ENCODE peak calls at places on chromosomes 13 and 19, in eight cellular contexts. P, X, B, M, Y, K, G and H are unnamed samples.

GRCh38 chr13:113408562-113408961 is 44.6 kb upstream of the GRTP1 start:
- DNase-seq in P (no peak), X (no peak), B (no peak), M (peak; percentile 31), Y (peak; percentile 56), K (no peak), G (no peak), H (no peak)

GRCh38 chr13:114272977-114273376 is 8.4 kb upstream of the UPF3A start:
- DNase-seq in P (no peak), X (no peak), B (no peak), M (no peak), Y (no peak), K (no peak), G (no peak), H (no peak)

GRCh38 chr13:80334582-80335260 is 6.2 kb downstream of the SPRY2 start:
- DNase-seq in P (no peak), X (no peak), B (no peak), M (no peak), Y (no peak), K (no peak), G (no peak), H (no peak)

GRCh38 chr13:46638262-46638661 is 85.3 kb downstream of the LRCH1 start:
- DNase-seq in P (no peak), X (no peak), B (no peak), M (no peak), Y (no peak), K (no peak), G (no peak), H (no peak)

GRCh38 chr19:16160943-16161560 is 12.3 kb downstream of the CIB3 start:
- DNase-seq in P (no peak), X (no peak), B (no peak), M (no peak), Y (no peak), K (peak; percentile 43), G (no peak), H (no peak)

GRCh38 chr19:45630463-45630862 is 8.7 kb downstream of the EML2 start:
- DNase-seq in P (no peak), X (peak; percentile 91), B (peak; percentile 47), M (no peak), Y (no peak), K (peak; percentile 61), G (peak; percentile 71), H (no peak)

GRCh38 chr19:6350688-6351087 is 10.6 kb upstream of the CLPP start:
- DNase-seq in P (no peak), X (no peak), B (no peak), M (no peak), Y (no peak), K (no peak), G (no peak), H (no peak)

GRCh38 chr13:109807345-109807744 is 21.0 kb upstream of the IRS2 start:
- DNase-seq in P (no peak), X (no peak), B (no peak), M (no peak), Y (no peak), K (no peak), G (no peak), H (no peak)

GRCh38 chr13:50951366-50951765 is 41.8 kb downstream of the RNASEH2B start:
- DNase-seq in P (no peak), X (no peak), B (no peak), M (no peak), Y (no peak), K (no peak), G (no peak), H (no peak)

GRCh38 chr13:50942630-50943311 is 33.2 kb downstream of the RNASEH2B start:
- DNase-seq in P (no peak), X (no peak), B (no peak), M (peak; percentile 54), Y (no peak), K (no peak), G (peak; percentile 42), H (no peak)

GRCh38 chr13:50950808-50951207 is 41.2 kb downstream of the RNASEH2B start:
- DNase-seq in P (no peak), X (no peak), B (no peak), M (no peak), Y (no peak), K (no peak), G (no peak), H (no peak)

GRCh38 chr13:50945669-50946068 is 36.1 kb downstream of the RNASEH2B start:
- DNase-seq in P (no peak), X (no peak), B (no peak), M (no peak), Y (no peak), K (no peak), G (no peak), H (no peak)

GRCh38 chr13:50948576-50948975 is 39.0 kb downstream of the RNASEH2B start:
- DNase-seq in P (no peak), X (peak; percentile 34), B (no peak), M (no peak), Y (no peak), K (no peak), G (no peak), H (no peak)
- H3K4me3 ChIP-seq in P (no peak overlapping the region), X (no peak overlapping the region), B (no peak overlapping the region), M (no peak overlapping the region), Y (no peak overlapping the region), K (no peak overlapping the region), G (no peak overlapping the region), H (no peak overlapping the region)

GRCh38 chr19:7595466-7596133 is at the start of gene CAMSAP3:
- DNase-seq in P (peak; percentile 38), X (peak; percentile 5), B (peak; percentile 43), M (peak; percentile 93), Y (no peak), K (peak; percentile 91), G (peak; percentile 89), H (no peak)

GRCh38 chr19:7598180-7598579 is 2.5 kb downstream of the CAMSAP3 start:
- DNase-seq in P (no peak), X (no peak), B (no peak), M (no peak), Y (no peak), K (no peak), G (no peak), H (no peak)

GRCh38 chr19:7600721-7601120 is 5.1 kb downstream of the CAMSAP3 start:
- DNase-seq in P (no peak), X (no peak), B (no peak), M (no peak), Y (no peak), K (no peak), G (no peak), H (no peak)

GRCh38 chr19:7597689-7598088 is 2.0 kb downstream of the CAMSAP3 start:
- DNase-seq in P (no peak), X (no peak), B (no peak), M (no peak), Y (no peak), K (peak; percentile 42), G (no peak), H (no peak)

DNA sequence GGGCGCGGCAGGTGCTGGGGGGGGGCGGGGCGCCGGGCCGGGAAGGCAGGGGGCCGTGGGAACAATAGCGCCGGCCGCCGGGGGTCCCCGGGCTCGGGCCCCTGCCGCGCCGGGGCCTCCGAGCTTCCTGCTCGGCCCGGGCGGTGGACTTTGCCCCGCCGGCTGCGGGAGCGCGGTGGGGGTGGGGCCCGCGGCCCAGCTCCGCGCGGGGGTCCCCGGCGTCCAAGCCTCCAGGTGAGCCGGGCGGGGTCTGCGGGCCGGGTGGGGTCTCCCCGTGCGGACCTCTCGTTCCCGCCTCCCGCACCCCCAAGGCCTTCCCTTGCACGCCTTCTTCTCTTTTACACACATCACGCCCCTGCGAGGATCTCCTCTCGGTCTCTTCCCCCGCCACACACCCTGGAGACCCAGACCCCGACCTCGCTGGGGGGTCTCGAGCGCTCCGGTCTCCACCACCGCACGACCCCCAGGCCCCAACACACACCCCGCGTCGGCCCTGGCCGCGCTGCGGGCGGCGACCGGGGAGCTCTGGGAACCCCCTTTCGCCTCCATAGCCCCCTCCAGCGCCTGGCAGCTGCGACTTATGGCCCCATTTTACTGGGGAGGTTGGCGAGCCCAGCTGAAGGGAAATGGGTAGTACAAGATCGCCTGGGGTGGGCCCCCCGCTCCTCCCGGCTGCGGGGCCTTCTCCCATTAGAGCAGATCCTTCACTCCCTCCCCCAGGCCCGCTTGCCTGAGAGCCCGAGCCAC is 701 bp downstream of the CAMSAP3 start:
- DNase-seq in P (no peak), X (no peak), B (no peak), M (no peak), Y (no peak), K (peak; percentile 73), G (peak; percentile 48), H (no peak)
- H3K4me3 ChIP-seq in P (peak overlapping the region; percentile 44), X (no peak overlapping the region), B (no peak overlapping the region), M (peak overlapping the region; percentile 82), Y (peak overlapping the region; percentile 22), K (peak overlapping the region; percentile 67), G (peak overlapping the region; percentile 87), H (peak overlapping the region; percentile 24)

GRCh38 chr19:57587529-57587928 is 3.6 kb downstream of the ZIK1 start:
- DNase-seq in P (no peak), X (peak; percentile 25), B (no peak), M (no peak), Y (no peak), K (no peak), G (no peak), H (no peak)

GRCh38 chr19:57583521-57584416 is at the start of gene ZIK1:
- DNase-seq in P (peak; percentile 83), X (peak; percentile 68), B (peak; percentile 96), M (peak; percentile 98), Y (peak; percentile 94), K (peak; percentile 94), G (peak; percentile 99), H (peak; percentile 69)

GRCh38 chr19:57578487-57579205 is at the start of gene ZNF416:
- DNase-seq in P (peak; percentile 97), X (peak; percentile 95), B (peak; percentile 99), M (peak; percentile 99), Y (peak; percentile 99), K (peak; percentile 99), G (peak; percentile 100), H (peak; percentile 91)

GRCh38 chr19:57583104-57583520 is 833 bp upstream of the ZIK1 start:
- DNase-seq in P (no peak), X (no peak), B (no peak), M (no peak), Y (no peak), K (no peak), G (no peak), H (no peak)
- H3K4me3 ChIP-seq in P (no peak overlapping the region), X (no peak overlapping the region), B (no peak overlapping the region), M (peak overlapping the region; percentile 94), Y (peak overlapping the region; percentile 68), K (peak overlapping the region; percentile 35), G (peak overlapping the region; percentile 94), H (peak overlapping the region; percentile 71)

GRCh38 chr19:4454952-4455738 is 2.4 kb downstream of the UBXN6 start:
- DNase-seq in P (no peak), X (peak; percentile 31), B (no peak), M (no peak), Y (peak; percentile 62), K (peak; percentile 54), G (no peak), H (no peak)
- H3K4me3 ChIP-seq in P (no peak overlapping the region), X (peak overlapping the region; percentile 74), B (no peak overlapping the region), M (no peak overlapping the region), Y (peak overlapping the region; percentile 99), K (no peak overlapping the region), G (no peak overlapping the region), H (no peak overlapping the region)